ENCODE peak calls at places on chromosome 2, in nine cellular contexts. One of them, this sample, is unnamed.

GRCh38 chr2:37173741-37174140 is 14.7 kb downstream of the SULT6B1 start:
- DNase-seq in tibial nerve: no peak
- DNase-seq in glutamatergic neuron: no peak
- DNase-seq in MM.1S: no peak
- DNase-seq in Calu3: no peak
- DNase-seq in transverse colon: no peak
- DNase-seq in PC-3: no peak
- DNase-seq in WTC11: no peak
- DNase-seq in thoracic aorta: no peak
- DNase-seq in this sample: no peak

GRCh38 chr2:108594132-108594981 is 60.1 kb downstream of the LIMS1 start:
- DNase-seq in Calu3: peak
- DNase-seq in PC-3: peak
- DNase-seq in glutamatergic neuron: no peak
- DNase-seq in thoracic aorta: no peak
- DNase-seq in tibial nerve: no peak
- DNase-seq in MM.1S: peak
- DNase-seq in WTC11: no peak
- DNase-seq in transverse colon: no peak
- DNase-seq in this sample: no peak

GRCh38 chr2:181948227-181948626 is 37.4 kb upstream of the PPP1R1C start:
- DNase-seq in WTC11: no peak
- DNase-seq in transverse colon: no peak
- DNase-seq in glutamatergic neuron: no peak
- DNase-seq in Calu3: no peak
- DNase-seq in MM.1S: no peak
- DNase-seq in PC-3: peak
- DNase-seq in thoracic aorta: no peak
- DNase-seq in tibial nerve: no peak
- DNase-seq in this sample: no peak

GRCh38 chr2:213251618-213252017 is 32.6 kb upstream of the SPAG16 start:
- DNase-seq in WTC11: no peak
- DNase-seq in PC-3: peak
- DNase-seq in MM.1S: peak
- DNase-seq in Calu3: no peak
- DNase-seq in transverse colon: no peak
- DNase-seq in glutamatergic neuron: no peak
- DNase-seq in thoracic aorta: no peak
- DNase-seq in tibial nerve: no peak
- DNase-seq in this sample: no peak

GRCh38 chr2:15861898-15862297 is 78.5 kb upstream of the MYCN start:
- DNase-seq in WTC11: no peak
- DNase-seq in thoracic aorta: no peak
- DNase-seq in PC-3: no peak
- DNase-seq in tibial nerve: no peak
- DNase-seq in glutamatergic neuron: no peak
- DNase-seq in MM.1S: no peak
- DNase-seq in Calu3: no peak
- DNase-seq in transverse colon: no peak
- DNase-seq in this sample: no peak

GRCh38 chr2:128474962-128475361 is 156.3 kb upstream of the HS6ST1 start:
- DNase-seq in tibial nerve: no peak
- DNase-seq in Calu3: no peak
- DNase-seq in thoracic aorta: no peak
- DNase-seq in WTC11: no peak
- DNase-seq in glutamatergic neuron: no peak
- DNase-seq in MM.1S: no peak
- DNase-seq in PC-3: no peak
- DNase-seq in transverse colon: no peak
- DNase-seq in this sample: no peak

GRCh38 chr2:240997856-240998705 is at the start of gene SNED1:
- DNase-seq in WTC11: peak
- DNase-seq in MM.1S: peak
- DNase-seq in thoracic aorta: peak
- DNase-seq in glutamatergic neuron: peak
- DNase-seq in PC-3: peak
- DNase-seq in transverse colon: peak
- DNase-seq in tibial nerve: peak
- DNase-seq in Calu3: peak
- DNase-seq in this sample: peak

GRCh38 chr2:143513081-143513480 is 383.9 kb downstream of the ARHGAP15 start:
- DNase-seq in MM.1S: no peak
- DNase-seq in WTC11: peak
- DNase-seq in glutamatergic neuron: peak
- DNase-seq in PC-3: peak
- DNase-seq in thoracic aorta: no peak
- DNase-seq in transverse colon: no peak
- DNase-seq in Calu3: peak
- DNase-seq in tibial nerve: peak
- DNase-seq in this sample: no peak

GRCh38 chr2:227222292-227222691 is 57.9 kb downstream of the COL4A3 start:
- DNase-seq in MM.1S: no peak
- DNase-seq in WTC11: no peak
- DNase-seq in PC-3: no peak
- DNase-seq in glutamatergic neuron: no peak
- DNase-seq in thoracic aorta: no peak
- DNase-seq in Calu3: no peak
- DNase-seq in tibial nerve: no peak
- DNase-seq in transverse colon: no peak
- DNase-seq in this sample: no peak

GRCh38 chr2:196989496-196989895 is 63.0 kb upstream of the PGAP1 start:
- DNase-seq in PC-3: no peak
- DNase-seq in thoracic aorta: no peak
- DNase-seq in transverse colon: no peak
- DNase-seq in tibial nerve: no peak
- DNase-seq in Calu3: no peak
- DNase-seq in glutamatergic neuron: no peak
- DNase-seq in WTC11: no peak
- DNase-seq in MM.1S: no peak
- DNase-seq in this sample: no peak

GRCh38 chr2:20452551-20452950 is 5.7 kb downstream of the RHOB start:
- DNase-seq in glutamatergic neuron: no peak
- DNase-seq in thoracic aorta: no peak
- DNase-seq in Calu3: no peak
- DNase-seq in MM.1S: no peak
- DNase-seq in tibial nerve: peak
- DNase-seq in transverse colon: no peak
- DNase-seq in PC-3: peak
- DNase-seq in WTC11: no peak
- DNase-seq in this sample: no peak

GRCh38 chr2:86477349-86477748 is 36.2 kb downstream of the KDM3A start:
- DNase-seq in MM.1S: no peak
- DNase-seq in PC-3: no peak
- DNase-seq in tibial nerve: no peak
- DNase-seq in WTC11: no peak
- DNase-seq in Calu3: no peak
- DNase-seq in thoracic aorta: no peak
- DNase-seq in transverse colon: no peak
- DNase-seq in glutamatergic neuron: no peak
- DNase-seq in this sample: no peak

GRCh38 chr2:222398446-222398885 is 25.9 kb upstream of the SGPP2 start:
- DNase-seq in tibial nerve: no peak
- DNase-seq in PC-3: no peak
- DNase-seq in Calu3: no peak
- DNase-seq in glutamatergic neuron: no peak
- DNase-seq in MM.1S: no peak
- DNase-seq in thoracic aorta: no peak
- DNase-seq in transverse colon: no peak
- DNase-seq in WTC11: no peak
- DNase-seq in this sample: no peak

GRCh38 chr2:147017976-147018645 is 826.7 kb upstream of the ACVR2A start:
- DNase-seq in tibial nerve: no peak
- DNase-seq in glutamatergic neuron: no peak
- DNase-seq in WTC11: no peak
- DNase-seq in transverse colon: no peak
- DNase-seq in PC-3: no peak
- DNase-seq in thoracic aorta: no peak
- DNase-seq in Calu3: no peak
- DNase-seq in MM.1S: no peak
- DNase-seq in this sample: no peak

GRCh38 chr2:119753041-119753929 is 6.4 kb upstream of the PTPN4 start:
- DNase-seq in MM.1S: peak
- DNase-seq in tibial nerve: no peak
- DNase-seq in WTC11: no peak
- DNase-seq in PC-3: peak
- DNase-seq in thoracic aorta: no peak
- DNase-seq in Calu3: peak
- DNase-seq in glutamatergic neuron: no peak
- DNase-seq in transverse colon: no peak
- DNase-seq in this sample: no peak

GRCh38 chr2:172333206-172333605 is 94.2 kb upstream of the ITGA6 start:
- DNase-seq in PC-3: no peak
- DNase-seq in transverse colon: no peak
- DNase-seq in tibial nerve: no peak
- DNase-seq in Calu3: no peak
- DNase-seq in WTC11: no peak
- DNase-seq in MM.1S: no peak
- DNase-seq in glutamatergic neuron: no peak
- DNase-seq in thoracic aorta: no peak
- DNase-seq in this sample: no peak

DNA sequence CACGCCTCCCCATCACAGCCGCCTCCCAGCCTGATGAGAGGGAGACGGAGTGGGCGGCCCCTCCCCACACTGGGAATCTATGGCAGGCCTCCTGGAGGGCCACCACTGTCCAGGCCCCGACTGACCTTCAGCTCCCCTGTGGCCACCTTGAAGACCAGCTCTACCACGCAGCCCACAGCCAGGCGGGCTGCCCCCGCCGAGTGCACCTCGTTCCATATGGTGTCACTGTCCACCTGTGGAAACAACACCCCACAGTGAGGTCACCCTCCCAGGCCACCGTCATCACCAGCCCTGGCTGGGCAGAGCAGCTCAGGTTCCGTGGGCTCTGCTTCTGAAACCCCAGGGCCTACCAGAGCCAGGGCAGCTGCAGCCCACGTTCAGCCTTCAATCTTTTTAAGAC is 242.0 kb downstream of the TWIST2 start:
- DNase-seq in thoracic aorta: no peak
- DNase-seq in MM.1S: no peak
- DNase-seq in glutamatergic neuron: no peak
- DNase-seq in Calu3: no peak
- DNase-seq in WTC11: no peak
- DNase-seq in tibial nerve: no peak
- DNase-seq in transverse colon: no peak
- DNase-seq in PC-3: no peak
- DNase-seq in this sample: no peak
- TF ChIP-seq CTCF in thoracic aorta: no peak
- TF ChIP-seq CTCF in MM.1S: no peak
- TF ChIP-seq CTCF in glutamatergic neuron: no peak
- TF ChIP-seq CTCF in Calu3: no peak
- TF ChIP-seq CTCF in WTC11: no peak
- TF ChIP-seq CTCF in tibial nerve: no peak
- TF ChIP-seq CTCF in transverse colon: no peak
- TF ChIP-seq CTCF in PC-3: no peak
- TF ChIP-seq CTCF in this sample: no peak

GRCh38 chr2:137942785-137943034 is 21.6 kb upstream of the HNMT start:
- DNase-seq in PC-3: no peak
- DNase-seq in transverse colon: no peak
- DNase-seq in WTC11: no peak
- DNase-seq in glutamatergic neuron: no peak
- DNase-seq in thoracic aorta: no peak
- DNase-seq in tibial nerve: no peak
- DNase-seq in Calu3: no peak
- DNase-seq in MM.1S: no peak
- DNase-seq in this sample: no peak

GRCh38 chr2:137944714-137945113 is 19.6 kb upstream of the HNMT start:
- DNase-seq in thoracic aorta: no peak
- DNase-seq in transverse colon: no peak
- DNase-seq in PC-3: no peak
- DNase-seq in glutamatergic neuron: no peak
- DNase-seq in MM.1S: no peak
- DNase-seq in Calu3: no peak
- DNase-seq in tibial nerve: no peak
- DNase-seq in WTC11: no peak
- DNase-seq in this sample: no peak

GRCh38 chr2:137943035-137943830 is 21.0 kb upstream of the HNMT start:
- DNase-seq in WTC11: no peak
- DNase-seq in transverse colon: no peak
- DNase-seq in thoracic aorta: no peak
- DNase-seq in glutamatergic neuron: no peak
- DNase-seq in tibial nerve: no peak
- DNase-seq in MM.1S: no peak
- DNase-seq in Calu3: no peak
- DNase-seq in PC-3: no peak
- DNase-seq in this sample: no peak

GRCh38 chr2:137945229-137945628 is 19.0 kb upstream of the HNMT start:
- DNase-seq in tibial nerve: no peak
- DNase-seq in glutamatergic neuron: no peak
- DNase-seq in WTC11: no peak
- DNase-seq in transverse colon: no peak
- DNase-seq in PC-3: no peak
- DNase-seq in MM.1S: no peak
- DNase-seq in thoracic aorta: no peak
- DNase-seq in Calu3: no peak
- DNase-seq in this sample: no peak

DNA sequence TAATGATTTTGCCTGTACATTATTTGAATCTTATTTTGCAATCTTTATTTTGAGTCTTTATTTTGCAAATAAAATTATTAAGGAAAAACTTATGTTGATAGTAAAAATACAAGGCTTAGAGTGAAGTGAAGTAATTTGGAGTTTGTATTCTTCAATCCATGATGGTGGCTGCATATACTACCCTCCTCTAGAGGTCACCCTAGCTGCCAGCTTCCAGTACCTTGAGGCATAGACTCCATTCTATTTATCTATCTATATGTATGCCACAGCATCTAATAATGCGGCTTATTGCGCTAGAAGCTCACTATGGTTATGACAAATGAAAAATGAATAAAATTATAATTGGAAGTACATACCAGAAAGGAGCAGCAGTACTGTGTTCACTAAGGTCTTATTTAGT is 20.3 kb upstream of the HNMT start:
- DNase-seq in thoracic aorta: no peak
- DNase-seq in transverse colon: no peak
- DNase-seq in Calu3: no peak
- DNase-seq in PC-3: no peak
- DNase-seq in glutamatergic neuron: no peak
- DNase-seq in MM.1S: no peak
- DNase-seq in WTC11: no peak
- DNase-seq in tibial nerve: no peak
- DNase-seq in this sample: no peak
- TF ChIP-seq CTCF in thoracic aorta: no peak
- TF ChIP-seq CTCF in transverse colon: no peak
- TF ChIP-seq CTCF in Calu3: no peak
- TF ChIP-seq CTCF in PC-3: no peak
- TF ChIP-seq CTCF in glutamatergic neuron: no peak
- TF ChIP-seq CTCF in MM.1S: no peak
- TF ChIP-seq CTCF in WTC11: no peak
- TF ChIP-seq CTCF in tibial nerve: no peak
- TF ChIP-seq CTCF in this sample: no peak

GRCh38 chr2:201680743-201681142 is 17.7 kb downstream of the MPP4 start:
- DNase-seq in PC-3: peak
- DNase-seq in thoracic aorta: no peak
- DNase-seq in Calu3: peak
- DNase-seq in transverse colon: no peak
- DNase-seq in WTC11: peak
- DNase-seq in MM.1S: no peak
- DNase-seq in glutamatergic neuron: peak
- DNase-seq in tibial nerve: no peak
- DNase-seq in this sample: no peak
- TF ChIP-seq CTCF in PC-3: peak
- TF ChIP-seq CTCF in thoracic aorta: no peak
- TF ChIP-seq CTCF in Calu3: peak
- TF ChIP-seq CTCF in transverse colon: no peak
- TF ChIP-seq CTCF in WTC11: peak
- TF ChIP-seq CTCF in MM.1S: peak
- TF ChIP-seq CTCF in glutamatergic neuron: peak
- TF ChIP-seq CTCF in tibial nerve: no peak
- TF ChIP-seq CTCF in this sample: peak

GRCh38 chr2:18404708-18405107 is 155.7 kb downstream of the RDH14 start:
- DNase-seq in PC-3: no peak
- DNase-seq in transverse colon: no peak
- DNase-seq in glutamatergic neuron: no peak
- DNase-seq in Calu3: no peak
- DNase-seq in WTC11: no peak
- DNase-seq in thoracic aorta: no peak
- DNase-seq in MM.1S: no peak
- DNase-seq in tibial nerve: no peak
- DNase-seq in this sample: no peak
- TF ChIP-seq CTCF in PC-3: peak
- TF ChIP-seq CTCF in transverse colon: no peak
- TF ChIP-seq CTCF in glutamatergic neuron: peak
- TF ChIP-seq CTCF in Calu3: no peak
- TF ChIP-seq CTCF in WTC11: peak
- TF ChIP-seq CTCF in thoracic aorta: no peak
- TF ChIP-seq CTCF in MM.1S: peak
- TF ChIP-seq CTCF in tibial nerve: no peak
- TF ChIP-seq CTCF in this sample: peak